ENCODE peak calls at places on chromosomes 13 and 19, in five cellular contexts. S is astrocyte, C is lower lobe of right lung, J is breast epithelium, T is pancreas. G is an unnamed sample.
A peak's percentile ranks its signal among the peaks of the same experiment; 100 is the strongest.

GRCh38 chr19:32537626-32538025 is 43.4 kb upstream of the PDCD5 start:
- DNase-seq in S (no peak), C (no peak), J (no peak), T (no peak), G (no peak)

GRCh38 chr13:105090244-105090643 is 1445.2 kb downstream of the EFNB2 start:
- DNase-seq in S (peak; percentile 67), C (no peak), J (no peak), T (no peak), G (no peak)

GRCh38 chr13:80458546-80458945 is 117.6 kb upstream of the SPRY2 start:
- DNase-seq in S (no peak), C (no peak), J (no peak), T (no peak), G (no peak)

GRCh38 chr19:16338470-16339360 is 14.1 kb downstream of the KLF2 start:
- DNase-seq in S (peak; percentile 98), C (peak; percentile 73), J (peak; percentile 49), T (no peak), G (no peak)

GRCh38 chr19:2079865-2080301 is 16.2 kb downstream of the MOB3A start:
- DNase-seq in S (no peak), C (no peak), J (no peak), T (no peak), G (no peak)

GRCh38 chr13:43245374-43245964 is 222.1 kb downstream of the DNAJC15 start:
- DNase-seq in S (peak; percentile 92), C (no peak), J (no peak), T (no peak), G (no peak)

GRCh38 chr13:85819513-85819912 is 20.3 kb upstream of the SLITRK6 start:
- DNase-seq in S (no peak), C (no peak), J (no peak), T (no peak), G (no peak)

GRCh38 chr19:56356944-56357343 is 36.4 kb downstream of the ZNF582 start:
- DNase-seq in S (no peak), C (no peak), J (no peak), T (no peak), G (no peak)

GRCh38 chr19:49767967-49768581 is 1.3 kb downstream of the AP2A1 start:
- DNase-seq in S (no peak), C (no peak), J (no peak), T (no peak), G (no peak)

GRCh38 chr19:51002101-51002532 is 713 bp upstream of the KLK8 start:
- DNase-seq in S (no peak), C (no peak), J (no peak), T (no peak), G (no peak)

GRCh38 chr19:47107201-47107952 is 6.2 kb downstream of the ZC3H4 start:
- DNase-seq in S (peak; percentile 19), C (no peak), J (no peak), T (peak; percentile 26), G (no peak)
- H3K4me3 ChIP-seq in S (peak overlapping the region; percentile 21), C (no peak overlapping the region), J (no peak overlapping the region), T (no peak overlapping the region), G (no peak overlapping the region)

GRCh38 chr19:18172331-18173053 is 1.1 kb upstream of the IFI30 start:
- DNase-seq in S (no peak), C (no peak), J (no peak), T (no peak), G (no peak)

GRCh38 chr19:18173054-18173571 is 500 bp upstream of the IFI30 start:
- DNase-seq in S (no peak), C (peak; percentile 91), J (peak; percentile 41), T (peak; percentile 38), G (peak; percentile 61)

GRCh38 chr19:18176367-18177310 is 3.0 kb downstream of the IFI30 start:
- DNase-seq in S (no peak), C (no peak), J (no peak), T (no peak), G (no peak)

GRCh38 chr19:18173572-18174294 is at the start of gene IFI30:
- DNase-seq in S (no peak), C (peak; percentile 92), J (peak; percentile 75), T (peak; percentile 94), G (peak; percentile 61)

DNA sequence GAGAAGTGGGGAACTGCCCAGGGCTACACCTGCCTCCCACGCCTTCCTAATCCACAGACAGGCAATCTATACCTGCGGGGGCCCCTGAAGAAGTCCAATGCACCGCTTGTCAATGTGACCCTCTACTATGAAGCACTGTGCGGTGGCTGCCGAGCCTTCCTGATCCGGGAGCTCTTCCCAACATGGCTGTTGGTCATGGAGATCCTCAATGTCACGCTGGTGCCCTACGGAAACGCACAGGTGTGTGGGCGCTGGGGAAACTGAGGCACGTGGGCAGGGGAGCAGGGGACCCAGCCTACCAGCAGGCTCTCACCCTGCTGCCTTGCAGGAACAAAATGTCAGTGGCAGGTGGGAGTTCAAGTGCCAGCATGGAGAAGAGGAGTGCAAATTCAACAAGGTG is 1.4 kb downstream of the IFI30 start:
- DNase-seq in S (no peak), C (no peak), J (no peak), T (no peak), G (no peak)
- H3K4me3 ChIP-seq in S (no peak overlapping the region), C (peak overlapping the region; percentile 89), J (peak overlapping the region; percentile 59), T (no peak overlapping the region), G (no peak overlapping the region)

GRCh38 chr19:41311072-41311471 is 1.1 kb downstream of the CCDC97 start:
- DNase-seq in S (no peak), C (no peak), J (no peak), T (no peak), G (no peak)
- H3K4me3 ChIP-seq in S (peak overlapping the region; percentile 91), C (peak overlapping the region; percentile 76), J (peak overlapping the region; percentile 74), T (peak overlapping the region; percentile 47), G (peak overlapping the region; percentile 81)

GRCh38 chr19:40423938-40424337 is 1.9 kb downstream of the SERTAD1 start:
- DNase-seq in S (no peak), C (no peak), J (no peak), T (no peak), G (no peak)
- H3K4me3 ChIP-seq in S (peak overlapping the region; percentile 98), C (peak overlapping the region; percentile 89), J (no peak overlapping the region), T (peak overlapping the region; percentile 81), G (peak overlapping the region; percentile 83)

G was measured in tibial nerve.